ENCODE peak calls at places on chromosomes 6 and 20, in seven cellular contexts. A is cardiac muscle cell, H is endothelial cell, O is GF-D8, P is body of pancreas, R is mesendoderm, Y is cardiac fibroblast. Q is an unnamed sample.

GRCh38 chr6:56176741-56177140 is 70.6 kb downstream of the COL21A1 start:
- DNase-seq in Y (no peak), R (no peak), P (no peak), A (no peak), O (no peak), H (no peak), Q (no peak)

GRCh38 chr20:33169176-33169794 is 1.3 kb downstream of the BPIFA2 start:
- DNase-seq in Y (no peak), O (no peak), A (no peak), P (no peak), H (no peak), R (peak; percentile 36), Q (peak; percentile 28)

GRCh38 chr6:41689171-41690008 is 46.0 kb downstream of the TFEB start:
- DNase-seq in O (no peak), P (no peak), R (no peak), H (no peak), Y (peak; percentile 33), A (no peak), Q (no peak)

GRCh38 chr6:132300323-132300949 is 100.8 kb downstream of the MOXD1 start:
- DNase-seq in Y (peak; percentile 78), P (peak; percentile 55), A (peak; percentile 78), H (peak; percentile 28), O (no peak), R (peak; percentile 58), Q (peak; percentile 16)

GRCh38 chr6:134272365-134272764 is 45.5 kb downstream of the SGK1 start:
- DNase-seq in O (no peak), A (no peak), R (no peak), P (no peak), H (no peak), Y (no peak), Q (no peak)

GRCh38 chr6:24994812-24995211 is 59.1 kb upstream of the RIPOR2 start:
- DNase-seq in R (no peak), H (no peak), O (no peak), A (no peak), Y (no peak), P (no peak), Q (no peak)

GRCh38 chr20:25173886-25174308 is 21.6 kb upstream of the ENTPD6 start:
- DNase-seq in P (no peak), R (no peak), O (no peak), A (no peak), Y (no peak), H (no peak), Q (no peak)

GRCh38 chr6:159510141-159510540 is 182.9 kb downstream of the SOD2 start:
- DNase-seq in Y (no peak), H (no peak), O (no peak), R (no peak), P (no peak), A (no peak), Q (no peak)

GRCh38 chr6:158042245-158042798 is 60.7 kb downstream of the SYNJ2 start:
- DNase-seq in H (no peak), Y (peak; percentile 78), O (no peak), A (peak; percentile 5), P (no peak), R (peak; percentile 53), Q (peak; percentile 76)

GRCh38 chr6:163311830-163312229 is 102.7 kb upstream of the QKI start:
- DNase-seq in H (no peak), O (no peak), P (no peak), A (no peak), Y (no peak), R (no peak), Q (no peak)

GRCh38 chr6:26550250-26550993 is 12.3 kb downstream of the HMGN4 start:
- DNase-seq in O (no peak), Y (peak; percentile 63), H (peak; percentile 65), A (peak; percentile 70), P (peak; percentile 41), R (peak; percentile 98), Q (peak; percentile 96)

GRCh38 chr6:16901777-16902176 is 140.5 kb upstream of the ATXN1 start:
- DNase-seq in A (no peak), H (no peak), O (no peak), R (no peak), P (peak; percentile 79), Y (peak; percentile 90), Q (no peak)

GRCh38 chr6:2988426-2989331 is 11.0 kb upstream of the NQO2 start:
- DNase-seq in R (peak; percentile 98), O (peak; percentile 35), A (peak; percentile 95), H (peak; percentile 94), P (peak; percentile 89), Y (peak; percentile 95), Q (peak; percentile 95)

GRCh38 chr20:43583982-43584432 is 6.7 kb upstream of the IFT52 start:
- DNase-seq in H (no peak), Y (peak; percentile 99), O (peak; percentile 93), A (peak; percentile 54), P (peak; percentile 93), R (no peak), Q (no peak)

GRCh38 chr6:89952696-89953095 is 58.4 kb downstream of the GJA10 start:
- DNase-seq in O (peak; percentile 55), H (no peak), P (no peak), Y (peak; percentile 23), A (no peak), R (no peak), Q (no peak)

GRCh38 chr20:45545754-45546453 is 1.3 kb downstream of the EPPIN start:
- DNase-seq in A (peak; percentile 41), O (no peak), H (no peak), Y (peak; percentile 50), R (peak; percentile 83), P (no peak), Q (peak; percentile 23)